ENCODE peak calls at places on chromosome 16, in nine cellular contexts. A is SK-N-SH, F is HCT116, Y is GM23248, E is GM23338, C is OCI-LY7, S is neural progenitor cell, H is MM.1S, R is hepatocyte. T is an unnamed sample. For H4K20me1, the result is how much of the 10 kb centered on the place peaks cover.

GRCh38 chr16:84327926-84328505 is 33.3 kb downstream of the WFDC1 start:
- DNase-seq in A (no peak), F (no peak), Y (no peak), E (no peak), C (no peak), S (no peak), H (no peak), R (no peak), T (no peak)

GRCh38 chr16:86968866-86969265 is 348.3 kb downstream of the C16orf95 start:
- DNase-seq in A (no peak), F (no peak), Y (no peak), E (no peak), C (no peak), S (no peak), H (no peak), R (no peak), T (no peak)

GRCh38 chr16:84357191-84357651 is 11.1 kb upstream of the ATP2C2 start:
- DNase-seq in A (no peak), F (no peak), Y (peak), E (no peak), C (no peak), S (no peak), H (no peak), R (no peak), T (peak)

GRCh38 chr16:30948956-30949654 is at the start of gene ORAI3:
- DNase-seq in A (peak), F (no peak), Y (peak), E (peak), C (peak), S (peak), H (peak), R (peak), T (peak)

GRCh38 chr16:70304892-70305448 is 6.0 kb downstream of the DDX19B start:
- DNase-seq in A (no peak), F (no peak), Y (peak), E (no peak), C (no peak), S (no peak), H (no peak), R (no peak), T (peak)

GRCh38 chr16:75251280-75252048 is at the start of gene BCAR1:
- DNase-seq in A (peak), F (no peak), Y (peak), E (peak), C (peak), S (peak), H (no peak), R (peak), T (peak)

GRCh38 chr16:46745594-46745993 is 2.5 kb downstream of the MYLK3 start:
- DNase-seq in A (no peak), F (no peak), Y (no peak), E (peak), C (no peak), S (no peak), H (no peak), R (no peak), T (no peak)

GRCh38 chr16:1670371-1670770 is 7.7 kb upstream of the JPT2 start:
- DNase-seq in A (no peak), F (no peak), Y (no peak), E (no peak), C (no peak), S (no peak), H (no peak), R (no peak), T (no peak)

GRCh38 chr16:77748426-77748825 is 26.1 kb downstream of the NUDT7 start:
- DNase-seq in A (no peak), F (no peak), Y (no peak), E (no peak), C (no peak), S (no peak), H (no peak), R (no peak), T (no peak)

GRCh38 chr16:85428899-85429775 is 184.0 kb upstream of the GSE1 start:
- DNase-seq in A (no peak), F (no peak), Y (no peak), E (no peak), C (no peak), S (no peak), H (no peak), R (no peak), T (no peak)

GRCh38 chr16:19167710-19168172 is 299 bp upstream of the SYT17 start:
- DNase-seq in A (peak), F (peak), Y (peak), E (peak), C (peak), S (peak), H (peak), R (peak), T (peak)

GRCh38 chr16:11213799-11214198 is 42.2 kb downstream of the SOCS1 start:
- DNase-seq in A (no peak), F (no peak), Y (no peak), E (no peak), C (no peak), S (no peak), H (no peak), R (no peak), T (no peak)

GRCh38 chr16:67101301-67101675 is 8.5 kb upstream of the PHAF1 start:
- DNase-seq in A (no peak), F (no peak), Y (peak), E (no peak), C (no peak), S (no peak), H (no peak), R (no peak), T (no peak)

GRCh38 chr16:9381908-9382307 is 290.5 kb downstream of the HAPSTR1 start:
- DNase-seq in A (no peak), F (no peak), Y (no peak), E (no peak), C (no peak), S (no peak), H (no peak), R (no peak), T (no peak)

GRCh38 chr16:3021449-3022207 is 1.5 kb downstream of the TNFRSF12A start:
- DNase-seq in A (peak), F (peak), Y (peak), E (peak), C (peak), S (peak), H (no peak), R (peak), T (peak)

GRCh38 chr16:9048302-9048700 is 43.1 kb upstream of the HAPSTR1 start:
- DNase-seq in A (no peak), F (peak), Y (peak), E (no peak), C (no peak), S (no peak), H (no peak), R (no peak), T (peak)

GRCh38 chr16:6012716-6013115 is 915.1 kb upstream of the EEF2KMT start:
- DNase-seq in A (no peak), F (no peak), Y (no peak), E (no peak), C (no peak), S (no peak), H (no peak), R (no peak), T (no peak)

GRCh38 chr16:70478912-70479341 is 24.5 kb downstream of the FCSK start:
- DNase-seq in A (no peak), F (no peak), Y (no peak), E (peak), C (no peak), S (no peak), H (no peak), R (no peak), T (no peak)

GRCh38 chr16:71927383-71927782 is 32.1 kb downstream of the IST1 start:
- DNase-seq in A (no peak), F (peak), Y (peak), E (no peak), C (no peak), S (no peak), H (no peak), R (peak), T (peak)

GRCh38 chr16:31476305-31477219 is 4.6 kb downstream of the TGFB1I1 start:
- DNase-seq in A (peak), F (no peak), Y (no peak), E (peak), C (no peak), S (peak), H (peak), R (peak), T (no peak)

GRCh38 chr16:30585022-30585399 is 486 bp downstream of the ZNF785 start:
- DNase-seq in A (peak), F (no peak), Y (peak), E (peak), C (no peak), S (peak), H (no peak), R (peak), T (peak)

GRCh38 chr16:60107467-60107866 is 1373.4 kb upstream of the GOT2 start:
- DNase-seq in A (no peak), F (no peak), Y (no peak), E (no peak), C (no peak), S (no peak), H (no peak), R (no peak), T (peak)

GRCh38 chr16:74578433-74578832 is 28.5 kb downstream of the GLG1 start:
- DNase-seq in A (no peak), F (peak), Y (no peak), E (no peak), C (no peak), S (no peak), H (no peak), R (no peak), T (no peak)

GRCh38 chr16:12119562-12119961 is 143.0 kb downstream of the SNX29 start:
- DNase-seq in A (no peak), F (no peak), Y (peak), E (no peak), C (no peak), S (no peak), H (no peak), R (no peak), T (peak)

GRCh38 chr16:50806099-50807062 is 64.5 kb downstream of the CYLD start:
- DNase-seq in A (peak), F (peak), Y (peak), E (peak), C (peak), S (peak), H (peak), R (peak), T (peak)

GRCh38 chr16:76265434-76266045 is 11.7 kb upstream of the CNTNAP4 start:
- DNase-seq in A (peak), F (peak), Y (peak), E (peak), C (peak), S (peak), H (no peak), R (peak), T (peak)

GRCh38 chr16:86261379-86261778 is 248.9 kb upstream of the FOXF1 start:
- DNase-seq in A (no peak), F (peak), Y (peak), E (no peak), C (peak), S (no peak), H (peak), R (no peak), T (peak)

GRCh38 chr16:3158498-3159314 is 23.9 kb downstream of the ZNF213 start:
- DNase-seq in A (peak), F (peak), Y (peak), E (peak), C (peak), S (peak), H (peak), R (peak), T (peak)

DNA sequence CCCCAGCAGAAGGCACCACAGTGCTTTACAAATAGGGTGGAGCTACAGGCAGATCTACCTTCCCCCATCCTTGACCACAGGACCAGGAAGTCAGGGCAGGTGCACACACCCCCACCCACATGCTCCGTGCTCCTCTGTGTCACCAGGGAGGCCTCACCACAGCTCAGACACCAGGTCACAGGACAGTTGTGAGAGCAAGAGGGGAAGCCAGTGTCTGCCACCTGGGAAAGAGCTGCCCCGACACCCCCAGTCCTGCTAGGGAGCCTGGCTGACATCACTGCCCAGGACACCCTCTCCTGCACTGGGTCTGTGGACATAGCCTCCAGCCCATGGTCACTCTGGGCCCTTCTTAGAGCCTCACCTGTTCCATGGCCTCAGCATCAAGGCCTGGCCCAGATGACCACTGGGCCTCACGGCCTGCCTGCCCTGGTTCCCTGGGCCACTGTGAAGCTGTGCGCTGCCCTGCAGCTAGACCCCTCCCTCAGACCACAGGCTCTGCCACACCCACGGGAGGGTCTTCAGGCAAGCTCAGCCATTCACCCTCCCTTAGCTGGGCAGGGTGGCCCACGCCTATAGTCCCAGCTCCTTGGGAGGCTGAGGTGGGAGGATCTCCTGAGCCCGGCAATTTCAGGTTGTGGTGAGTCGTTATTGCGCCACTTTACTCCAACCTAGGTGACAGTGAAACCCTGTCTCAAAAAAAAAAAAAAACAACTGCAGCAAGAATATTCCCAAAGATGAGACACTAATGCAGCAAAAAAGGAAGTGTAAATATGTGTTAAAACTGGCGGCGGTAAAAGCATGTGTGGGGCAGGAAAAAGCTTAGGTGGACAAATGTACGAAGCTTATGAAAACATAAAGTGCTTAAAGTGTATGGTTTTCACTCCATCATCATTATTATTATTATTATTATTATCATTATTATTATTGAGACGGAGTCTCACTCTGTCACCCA is 14.2 kb downstream of the POLR3K start:
- DNase-seq in A (no peak), F (no peak), Y (no peak), E (no peak), C (peak), S (no peak), H (peak), R (peak), T (peak)
- TF ChIP-seq EZH2phosphoT487 in A (no peak), F (no peak), Y (no peak), E (no peak), C (no peak), S (no peak), H (no peak), R (no peak), T (no peak)

GRCh38 chr16:90009172-90009899 is 9.9 kb downstream of the DBNDD1 start:
- DNase-seq in A (no peak), F (no peak), Y (no peak), E (no peak), C (no peak), S (no peak), H (no peak), R (no peak), T (no peak)
- H4K20me1 ChIP-seq in A (under half), F (under half), Y (under half), E (under half), C (under half), S (under half), H (under half), R (under half), T (under half)

GRCh38 chr16:88805887-88806393 is 2.4 kb downstream of the CDT1 start:
- DNase-seq in A (no peak), F (no peak), Y (no peak), E (no peak), C (no peak), S (no peak), H (no peak), R (no peak), T (no peak)
- H3K4me2 ChIP-seq in A (no peak), F (peak), Y (no peak), E (no peak), C (peak), S (no peak), H (no peak), R (no peak), T (no peak)

GRCh38 chr16:81001330-81001729 is 5.4 kb downstream of the CMC2 start:
- DNase-seq in A (no peak), F (no peak), Y (no peak), E (no peak), C (no peak), S (no peak), H (no peak), R (no peak), T (no peak)
- TF ChIP-seq EZH2phosphoT487 in A (no peak), F (no peak), Y (no peak), E (no peak), C (no peak), S (no peak), H (no peak), R (no peak), T (no peak)

GRCh38 chr16:28189237-28189636 is 22.5 kb downstream of the XPO6 start:
- DNase-seq in A (no peak), F (no peak), Y (peak), E (no peak), C (no peak), S (no peak), H (no peak), R (no peak), T (peak)

GRCh38 chr16:28192811-28193529 is 18.8 kb downstream of the XPO6 start:
- DNase-seq in A (no peak), F (no peak), Y (no peak), E (no peak), C (peak), S (no peak), H (no peak), R (no peak), T (no peak)

GRCh38 chr16:28193530-28194423 is 18.0 kb downstream of the XPO6 start:
- DNase-seq in A (no peak), F (no peak), Y (peak), E (no peak), C (no peak), S (no peak), H (no peak), R (no peak), T (peak)

GRCh38 chr16:28188085-28188916 is 23.5 kb downstream of the XPO6 start:
- DNase-seq in A (no peak), F (no peak), Y (no peak), E (no peak), C (peak), S (no peak), H (peak), R (no peak), T (no peak)

DNA sequence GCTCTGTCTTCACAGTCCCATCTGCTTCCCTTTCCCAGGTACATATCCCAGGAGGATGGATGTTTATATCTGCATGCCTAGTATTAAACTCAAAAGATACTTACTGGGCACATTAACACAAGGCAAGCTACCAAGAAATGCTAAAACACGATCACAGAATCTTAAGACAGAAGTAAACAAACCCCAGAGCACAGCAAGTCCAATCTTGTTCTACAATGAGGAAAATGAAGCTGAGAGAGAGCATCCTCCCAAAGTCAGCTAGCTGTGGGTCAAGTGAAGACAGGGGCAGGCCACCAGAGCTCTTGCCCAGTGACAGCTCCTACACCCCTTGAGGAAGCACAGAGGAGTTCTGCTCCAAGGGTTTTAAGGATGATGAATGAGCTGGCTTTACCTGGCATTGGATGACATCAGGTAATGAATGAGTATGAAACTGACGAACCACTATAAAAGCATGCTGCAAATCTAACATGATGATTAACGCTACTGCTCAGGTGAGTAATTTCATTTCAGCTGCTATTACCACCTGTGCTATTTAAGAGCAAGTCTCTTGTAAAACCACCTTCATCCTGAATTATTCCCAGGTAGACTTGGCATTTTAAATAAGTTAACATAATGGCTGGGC is 20.3 kb downstream of the XPO6 start:
- DNase-seq in A (no peak), F (no peak), Y (no peak), E (no peak), C (no peak), S (no peak), H (no peak), R (no peak), T (peak)
- H4K20me1 ChIP-seq in A (half or more), F (half or more), Y (under half), E (half or more), C (under half), S (half or more), H (half or more), R (under half), T (under half)